ENCODE peak calls at places on chromosomes 2 and 18, in seven cellular contexts. A is HCT116; V is NT2/D1; L is cardiac muscle cell; O is upper lobe of right lung; G is lower lobe of right lung; S is effector memory CD4-positive, alpha-beta T cell. U is an unnamed sample.

GRCh38 chr2:168378960-168379669 is 77.0 kb upstream of the CERS6 start:
- DNase-seq in A (no peak), V (no peak), L (no peak), O (no peak), G (no peak), S (no peak), U (no peak)

GRCh38 chr2:15251753-15252152 is 309.4 kb downstream of the NBAS start:
- DNase-seq in A (no peak), V (no peak), L (no peak), O (no peak), G (no peak), S (no peak), U (no peak)

GRCh38 chr2:16244153-16244965 is 304.0 kb downstream of the MYCN start:
- DNase-seq in A (no peak), V (no peak), L (no peak), O (no peak), G (no peak), S (no peak), U (no peak)

GRCh38 chr2:240962371-240963064 is 35.9 kb upstream of the SNED1 start:
- DNase-seq in A (no peak), V (peak; percentile 76), L (peak; percentile 55), O (peak; percentile 71), G (peak; percentile 61), S (no peak), U (no peak)

GRCh38 chr2:229407170-229407569 is 136.1 kb upstream of the PID1 start:
- DNase-seq in A (peak; percentile 86), V (no peak), L (peak; percentile 94), O (peak; percentile 71), G (peak; percentile 58), S (no peak), U (no peak)

GRCh38 chr2:156826342-156826933 is 390.3 kb downstream of the GPD2 start:
- DNase-seq in A (no peak), V (no peak), L (peak; percentile 86), O (no peak), G (no peak), S (no peak), U (no peak)

GRCh38 chr2:18593496-18593895 is 4.1 kb upstream of the NT5C1B start:
- DNase-seq in A (no peak), V (no peak), L (no peak), O (no peak), G (no peak), S (no peak), U (no peak)

GRCh38 chr2:237299897-237300296 is 114.1 kb downstream of the COL6A3 start:
- DNase-seq in A (peak; percentile 48), V (no peak), L (peak; percentile 88), O (no peak), G (no peak), S (no peak), U (no peak)

GRCh38 chr2:70785137-70785911 is 5.1 kb downstream of the FIGLA start:
- DNase-seq in A (peak; percentile 41), V (no peak), L (peak; percentile 48), O (no peak), G (no peak), S (no peak), U (no peak)

GRCh38 chr2:85259101-85259590 is 68.6 kb downstream of the TGOLN2 start:
- DNase-seq in A (no peak), V (peak; percentile 72), L (peak; percentile 89), O (no peak), G (no peak), S (no peak), U (no peak)

GRCh38 chr2:72114693-72115051 is 33.0 kb downstream of the CYP26B1 start:
- DNase-seq in A (no peak), V (no peak), L (no peak), O (no peak), G (no peak), S (no peak), U (no peak)

GRCh38 chr18:43170586-43170985 is 55.1 kb upstream of the RIT2 start:
- DNase-seq in A (no peak), V (no peak), L (no peak), O (no peak), G (no peak), S (no peak), U (no peak)

GRCh38 chr18:43931439-43931838 is 654.1 kb upstream of the SYT4 start:
- DNase-seq in A (no peak), V (no peak), L (no peak), O (no peak), G (no peak), S (no peak), U (no peak)

GRCh38 chr2:218895758-218896500 is 15.3 kb downstream of the WNT10A start:
- DNase-seq in A (no peak), V (no peak), L (no peak), O (no peak), G (no peak), S (no peak), U (no peak)

GRCh38 chr2:218898109-218898878 is 17.6 kb downstream of the WNT10A start:
- DNase-seq in A (no peak), V (no peak), L (peak; percentile 56), O (peak; percentile 86), G (peak; percentile 81), S (peak; percentile 71), U (no peak)

GRCh38 chr2:218896501-218897393 is 16.1 kb downstream of the WNT10A start:
- DNase-seq in A (no peak), V (no peak), L (no peak), O (no peak), G (no peak), S (peak; percentile 84), U (no peak)

GRCh38 chr2:218897394-218898108 is 16.9 kb downstream of the WNT10A start:
- DNase-seq in A (no peak), V (no peak), L (no peak), O (no peak), G (no peak), S (no peak), U (no peak)

GRCh38 chr2:218899147-218899546 is 18.5 kb downstream of the WNT10A start:
- DNase-seq in A (no peak), V (no peak), L (no peak), O (no peak), G (no peak), S (no peak), U (no peak)
- H3K27me3 ChIP-seq in A (no peaks in the 10 kb centered on the region), V (peaks cover 79% of the 10 kb centered on the region), L (peaks cover 100% of the 10 kb centered on the region), O (peaks cover 72% of the 10 kb centered on the region), G (peaks cover 87% of the 10 kb centered on the region), S (peaks cover 7% of the 10 kb centered on the region), U (peaks cover 51% of the 10 kb centered on the region)

GRCh38 chr18:27673861-27674260 is 488.8 kb upstream of the CHST9 start:
- DNase-seq in A (no peak), V (no peak), L (no peak), O (no peak), G (no peak), S (no peak), U (no peak)
- H3K27me3 ChIP-seq in A (no peaks in the 10 kb centered on the region), V (no peaks in the 10 kb centered on the region), L (no peaks in the 10 kb centered on the region), O (no peaks in the 10 kb centered on the region), G (no peaks in the 10 kb centered on the region), S (no peaks in the 10 kb centered on the region), U (no peaks in the 10 kb centered on the region)

DNA sequence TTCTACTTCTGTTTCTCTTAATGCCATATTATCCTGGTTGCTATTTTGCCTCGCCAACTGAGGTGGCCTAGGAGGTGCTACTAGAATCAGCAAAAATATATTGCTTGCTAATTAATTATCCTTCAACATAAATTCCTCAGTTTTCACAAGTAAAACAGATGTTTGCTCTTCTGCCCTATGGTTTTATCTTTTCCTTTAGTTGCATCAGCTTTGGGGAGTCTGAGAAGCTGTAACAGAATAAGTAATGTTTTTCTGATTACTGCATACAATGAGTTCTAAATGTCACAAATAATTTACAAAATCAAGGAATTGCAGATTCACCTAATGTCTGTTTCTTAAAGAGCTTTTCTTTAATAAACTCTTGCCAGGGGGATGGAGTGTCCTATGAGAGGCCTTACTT is 36.7 kb downstream of the GULP1 start:
- DNase-seq in A (no peak), V (no peak), L (peak; percentile 9), O (no peak), G (no peak), S (no peak), U (no peak)
- H3K27me3 ChIP-seq in A (no peaks in the 10 kb centered on the region), V (no peaks in the 10 kb centered on the region), L (no peaks in the 10 kb centered on the region), O (no peaks in the 10 kb centered on the region), G (no peaks in the 10 kb centered on the region), S (no peaks in the 10 kb centered on the region), U (no peaks in the 10 kb centered on the region)

GRCh38 chr2:223611061-223611460 is 8.9 kb upstream of the SCG2 start:
- DNase-seq in A (no peak), V (no peak), L (no peak), O (no peak), G (no peak), S (no peak), U (no peak)

GRCh38 chr2:223618172-223619035 is 16.2 kb upstream of the SCG2 start:
- DNase-seq in A (no peak), V (peak; percentile 95), L (no peak), O (no peak), G (no peak), S (no peak), U (peak; percentile 85)

GRCh38 chr2:223614534-223614933 is 12.4 kb upstream of the SCG2 start:
- DNase-seq in A (no peak), V (no peak), L (no peak), O (no peak), G (no peak), S (no peak), U (no peak)

GRCh38 chr2:223612501-223612900 is 10.3 kb upstream of the SCG2 start:
- DNase-seq in A (no peak), V (no peak), L (no peak), O (no peak), G (no peak), S (no peak), U (no peak)

DNA sequence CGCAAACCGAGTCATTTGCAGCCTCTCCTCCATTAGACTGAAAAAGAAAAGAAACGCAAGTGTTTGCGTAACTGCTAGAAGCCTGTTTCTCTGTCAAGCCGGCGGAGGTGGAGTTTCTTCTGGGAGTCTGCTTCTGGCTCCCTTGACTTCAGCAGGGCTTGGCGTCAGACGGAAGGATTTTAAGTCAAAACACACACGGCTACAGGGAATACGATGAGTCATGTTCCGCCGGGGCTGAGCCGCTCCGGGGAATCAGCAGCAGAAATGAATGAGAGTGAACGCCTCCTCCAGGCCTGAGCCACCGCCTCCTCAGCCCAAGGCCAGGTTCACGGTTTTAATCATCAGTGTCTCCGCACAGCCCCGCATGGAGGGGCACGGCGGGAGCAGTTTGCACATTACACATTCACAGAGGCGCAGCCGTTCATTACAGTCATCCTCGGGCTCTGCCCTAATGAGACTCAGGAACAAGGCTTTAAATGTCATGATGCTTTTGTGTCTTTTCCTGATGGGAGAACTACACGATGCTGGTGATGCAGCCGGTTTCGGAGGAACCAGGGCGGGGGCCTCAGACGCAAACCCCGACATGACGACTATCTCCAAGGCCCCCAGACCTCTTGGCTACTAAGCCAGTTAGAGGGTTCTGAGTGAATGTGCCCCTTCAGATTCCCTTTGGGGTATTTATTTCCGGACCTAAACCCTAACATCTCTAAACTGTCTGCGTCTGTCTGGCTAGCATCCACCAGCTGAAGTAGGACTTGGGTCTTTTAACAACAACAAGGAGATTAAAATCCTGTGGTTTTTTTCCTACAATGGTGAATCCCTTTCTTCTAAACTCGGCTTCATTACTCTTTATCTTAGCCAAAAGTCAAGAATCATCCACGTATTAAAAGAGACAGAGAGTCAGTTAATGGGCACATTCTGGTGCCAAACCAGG is 11.1 kb upstream of the SCG2 start:
- DNase-seq in A (peak; percentile 89), V (peak; percentile 67), L (peak; percentile 99), O (peak; percentile 75), G (peak; percentile 68), S (no peak), U (peak; percentile 35)
- H3K27me3 ChIP-seq in A (no peaks in the 10 kb centered on the region), V (peaks cover 75% of the 10 kb centered on the region), L (peaks cover 49% of the 10 kb centered on the region), O (no peaks in the 10 kb centered on the region), G (peaks cover 8% of the 10 kb centered on the region), S (no peaks in the 10 kb centered on the region), U (peaks cover 21% of the 10 kb centered on the region)

GRCh38 chr2:218833023-218833609 is 1.5 kb upstream of the PRKAG3 start:
- DNase-seq in A (no peak), V (no peak), L (no peak), O (no peak), G (peak; percentile 2), S (no peak), U (no peak)
- H3K27me3 ChIP-seq in A (no peaks in the 10 kb centered on the region), V (peaks cover 3% of the 10 kb centered on the region), L (no peaks in the 10 kb centered on the region), O (no peaks in the 10 kb centered on the region), G (peaks cover 8% of the 10 kb centered on the region), S (peaks cover 10% of the 10 kb centered on the region), U (no peaks in the 10 kb centered on the region)

U was measured in iPS DF 6.9.